ENCODE peak calls at places on chromosomes 1 and 21, in eight cellular contexts. One of them, this sample, is unnamed.

GRCh38 chr1:235011064-235011598 is 117.5 kb downstream of the TOMM20 start:
- DNase-seq in epithelial cell of esophagus: no peak
- DNase-seq in tibial artery: no peak
- DNase-seq in mammary epithelial cell: no peak
- DNase-seq in osteocyte: no peak
- DNase-seq in ascending aorta: peak; percentile 49
- DNase-seq in right lobe of liver: peak; percentile 36
- DNase-seq in progenitor cell of endocrine pancreas: no peak
- DNase-seq in this sample: no peak

GRCh38 chr1:150237746-150238145 is 1.8 kb upstream of the ANP32E start:
- DNase-seq in ascending aorta: peak; percentile 58
- DNase-seq in osteocyte: peak; percentile 46
- DNase-seq in progenitor cell of endocrine pancreas: no peak
- DNase-seq in tibial artery: no peak
- DNase-seq in right lobe of liver: peak; percentile 39
- DNase-seq in epithelial cell of esophagus: no peak
- DNase-seq in mammary epithelial cell: no peak
- DNase-seq in this sample: peak; percentile 45

GRCh38 chr1:181089017-181089776 is 697 bp downstream of the IER5 start:
- DNase-seq in mammary epithelial cell: no peak
- DNase-seq in right lobe of liver: peak; percentile 56
- DNase-seq in ascending aorta: peak; percentile 72
- DNase-seq in osteocyte: no peak
- DNase-seq in progenitor cell of endocrine pancreas: no peak
- DNase-seq in tibial artery: no peak
- DNase-seq in epithelial cell of esophagus: no peak
- DNase-seq in this sample: no peak

GRCh38 chr21:21345872-21346271 is 347.7 kb downstream of the NCAM2 start:
- DNase-seq in ascending aorta: no peak
- DNase-seq in progenitor cell of endocrine pancreas: no peak
- DNase-seq in mammary epithelial cell: no peak
- DNase-seq in osteocyte: no peak
- DNase-seq in tibial artery: no peak
- DNase-seq in right lobe of liver: no peak
- DNase-seq in epithelial cell of esophagus: no peak
- DNase-seq in this sample: no peak

GRCh38 chr1:230301820-230302219 is 124.3 kb downstream of the PGBD5 start:
- DNase-seq in ascending aorta: no peak
- DNase-seq in progenitor cell of endocrine pancreas: no peak
- DNase-seq in epithelial cell of esophagus: no peak
- DNase-seq in osteocyte: no peak
- DNase-seq in right lobe of liver: no peak
- DNase-seq in tibial artery: no peak
- DNase-seq in mammary epithelial cell: no peak
- DNase-seq in this sample: no peak

GRCh38 chr1:236808564-236809130 is 13.6 kb downstream of the MTR start:
- DNase-seq in ascending aorta: no peak
- DNase-seq in tibial artery: no peak
- DNase-seq in right lobe of liver: no peak
- DNase-seq in epithelial cell of esophagus: no peak
- DNase-seq in mammary epithelial cell: no peak
- DNase-seq in progenitor cell of endocrine pancreas: no peak
- DNase-seq in osteocyte: no peak
- DNase-seq in this sample: no peak

GRCh38 chr1:187517508-187517907 is 688.8 kb downstream of the PLA2G4A start:
- DNase-seq in osteocyte: no peak
- DNase-seq in epithelial cell of esophagus: no peak
- DNase-seq in mammary epithelial cell: no peak
- DNase-seq in ascending aorta: no peak
- DNase-seq in tibial artery: no peak
- DNase-seq in progenitor cell of endocrine pancreas: no peak
- DNase-seq in right lobe of liver: peak; percentile 44
- DNase-seq in this sample: no peak

GRCh38 chr1:102783487-102783886 is 324.8 kb downstream of the COL11A1 start:
- DNase-seq in mammary epithelial cell: no peak
- DNase-seq in tibial artery: no peak
- DNase-seq in progenitor cell of endocrine pancreas: no peak
- DNase-seq in right lobe of liver: no peak
- DNase-seq in osteocyte: no peak
- DNase-seq in epithelial cell of esophagus: no peak
- DNase-seq in ascending aorta: no peak
- DNase-seq in this sample: no peak

GRCh38 chr1:154334647-154335350 is 9.5 kb downstream of the ATP8B2 start:
- DNase-seq in epithelial cell of esophagus: peak; percentile 84
- DNase-seq in osteocyte: peak; percentile 95
- DNase-seq in right lobe of liver: peak; percentile 78
- DNase-seq in ascending aorta: peak; percentile 93
- DNase-seq in mammary epithelial cell: peak; percentile 54
- DNase-seq in progenitor cell of endocrine pancreas: peak; percentile 76
- DNase-seq in tibial artery: peak; percentile 90
- DNase-seq in this sample: peak; percentile 84

GRCh38 chr1:154338875-154339274 is 13.6 kb downstream of the ATP8B2 start:
- DNase-seq in epithelial cell of esophagus: no peak
- DNase-seq in progenitor cell of endocrine pancreas: no peak
- DNase-seq in right lobe of liver: no peak
- DNase-seq in ascending aorta: no peak
- DNase-seq in osteocyte: no peak
- DNase-seq in mammary epithelial cell: no peak
- DNase-seq in tibial artery: no peak
- DNase-seq in this sample: no peak

GRCh38 chr1:154335351-154335714 is 10.0 kb downstream of the ATP8B2 start:
- DNase-seq in tibial artery: no peak
- DNase-seq in epithelial cell of esophagus: no peak
- DNase-seq in mammary epithelial cell: no peak
- DNase-seq in right lobe of liver: no peak
- DNase-seq in osteocyte: no peak
- DNase-seq in progenitor cell of endocrine pancreas: no peak
- DNase-seq in ascending aorta: no peak
- DNase-seq in this sample: no peak

GRCh38 chr1:154342132-154342531 is 16.8 kb downstream of the ATP8B2 start:
- DNase-seq in epithelial cell of esophagus: no peak
- DNase-seq in osteocyte: no peak
- DNase-seq in mammary epithelial cell: no peak
- DNase-seq in right lobe of liver: no peak
- DNase-seq in progenitor cell of endocrine pancreas: no peak
- DNase-seq in tibial artery: no peak
- DNase-seq in ascending aorta: no peak
- DNase-seq in this sample: no peak

DNA sequence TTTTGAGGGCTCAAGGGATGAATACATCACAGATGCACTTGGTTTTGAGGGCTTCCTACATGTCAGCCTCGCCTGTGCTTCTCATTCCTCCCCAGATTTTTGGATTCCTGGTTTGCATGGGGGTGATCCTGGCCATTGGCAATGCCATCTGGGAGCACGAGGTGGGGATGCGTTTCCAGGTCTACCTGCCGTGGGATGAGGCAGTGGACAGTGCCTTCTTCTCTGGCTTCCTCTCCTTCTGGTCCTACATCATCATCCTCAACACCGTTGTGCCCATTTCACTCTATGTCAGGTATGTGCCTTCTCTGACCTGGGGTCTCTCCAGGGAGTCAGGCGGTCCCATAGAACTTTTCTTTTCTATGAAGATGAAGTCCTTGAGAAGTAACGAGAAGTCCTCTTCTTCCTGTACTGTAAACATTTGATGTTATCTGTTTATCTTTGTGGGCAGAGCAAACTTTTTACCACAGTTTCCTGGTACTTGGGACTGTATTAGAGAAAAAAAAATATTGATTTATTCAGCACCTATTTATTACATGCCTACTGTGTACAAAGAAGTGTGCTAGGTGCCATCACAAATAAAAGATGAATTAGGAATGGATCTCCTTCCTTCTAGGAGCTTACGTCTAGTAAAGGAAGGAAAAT is 12.0 kb downstream of the ATP8B2 start:
- DNase-seq in right lobe of liver: no peak
- DNase-seq in epithelial cell of esophagus: no peak
- DNase-seq in ascending aorta: no peak
- DNase-seq in osteocyte: no peak
- DNase-seq in progenitor cell of endocrine pancreas: no peak
- DNase-seq in tibial artery: no peak
- DNase-seq in mammary epithelial cell: no peak
- DNase-seq in this sample: no peak
- TF ChIP-seq CTCF in right lobe of liver: no peak
- TF ChIP-seq CTCF in epithelial cell of esophagus: no peak
- TF ChIP-seq CTCF in ascending aorta: no peak
- TF ChIP-seq CTCF in osteocyte: no peak
- TF ChIP-seq CTCF in progenitor cell of endocrine pancreas: no peak
- TF ChIP-seq CTCF in tibial artery: no peak
- TF ChIP-seq CTCF in mammary epithelial cell: no peak
- TF ChIP-seq CTCF in this sample: no peak

GRCh38 chr1:143699115-143699514 is 272.7 kb downstream of the FAM72C start:
- DNase-seq in epithelial cell of esophagus: no peak
- DNase-seq in osteocyte: no peak
- DNase-seq in right lobe of liver: no peak
- DNase-seq in tibial artery: no peak
- DNase-seq in progenitor cell of endocrine pancreas: no peak
- DNase-seq in mammary epithelial cell: no peak
- DNase-seq in ascending aorta: no peak
- DNase-seq in this sample: no peak

GRCh38 chr1:143691971-143692529 is 279.7 kb downstream of the FAM72C start:
- DNase-seq in ascending aorta: no peak
- DNase-seq in epithelial cell of esophagus: no peak
- DNase-seq in progenitor cell of endocrine pancreas: no peak
- DNase-seq in tibial artery: no peak
- DNase-seq in osteocyte: no peak
- DNase-seq in mammary epithelial cell: no peak
- DNase-seq in right lobe of liver: no peak
- DNase-seq in this sample: no peak

GRCh38 chr1:143694085-143694484 is 277.7 kb downstream of the FAM72C start:
- DNase-seq in epithelial cell of esophagus: peak; percentile 53
- DNase-seq in osteocyte: no peak
- DNase-seq in mammary epithelial cell: no peak
- DNase-seq in tibial artery: no peak
- DNase-seq in right lobe of liver: no peak
- DNase-seq in ascending aorta: no peak
- DNase-seq in progenitor cell of endocrine pancreas: no peak
- DNase-seq in this sample: no peak

GRCh38 chr1:143699731-143700130 is 272.1 kb downstream of the FAM72C start:
- DNase-seq in mammary epithelial cell: no peak
- DNase-seq in ascending aorta: no peak
- DNase-seq in tibial artery: no peak
- DNase-seq in progenitor cell of endocrine pancreas: no peak
- DNase-seq in epithelial cell of esophagus: no peak
- DNase-seq in right lobe of liver: no peak
- DNase-seq in osteocyte: no peak
- DNase-seq in this sample: no peak

DNA sequence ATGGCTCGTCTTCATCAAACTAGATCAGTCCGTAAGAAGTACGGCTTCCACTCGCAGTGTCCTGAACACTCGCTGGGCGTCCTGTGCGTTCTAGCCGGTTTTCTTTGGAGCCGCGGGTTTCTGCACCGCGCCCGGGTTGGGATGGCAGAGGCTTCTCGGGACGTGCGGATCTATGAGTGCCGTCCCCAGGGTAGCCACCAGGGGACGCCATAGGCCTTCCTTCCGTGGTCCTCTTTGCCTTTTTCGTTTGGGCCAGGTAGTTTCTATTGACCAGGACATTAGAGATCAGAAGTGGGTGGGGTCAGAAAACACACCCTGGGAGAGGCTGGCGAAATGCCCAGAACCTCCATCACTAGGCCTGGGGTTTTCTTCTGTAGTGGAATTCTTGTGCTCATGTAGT is 273.8 kb downstream of the FAM72C start:
- DNase-seq in progenitor cell of endocrine pancreas: no peak
- DNase-seq in tibial artery: no peak
- DNase-seq in ascending aorta: no peak
- DNase-seq in mammary epithelial cell: no peak
- DNase-seq in epithelial cell of esophagus: peak; percentile 30
- DNase-seq in right lobe of liver: peak; percentile 69
- DNase-seq in osteocyte: no peak
- DNase-seq in this sample: no peak
- TF ChIP-seq CTCF in progenitor cell of endocrine pancreas: peak; percentile 45
- TF ChIP-seq CTCF in tibial artery: peak; percentile 18
- TF ChIP-seq CTCF in ascending aorta: peak; percentile 33
- TF ChIP-seq CTCF in mammary epithelial cell: peak; percentile 52
- TF ChIP-seq CTCF in epithelial cell of esophagus: peak; percentile 50
- TF ChIP-seq CTCF in right lobe of liver: peak; percentile 54
- TF ChIP-seq CTCF in osteocyte: no peak
- TF ChIP-seq CTCF in this sample: peak; percentile 52

DNA sequence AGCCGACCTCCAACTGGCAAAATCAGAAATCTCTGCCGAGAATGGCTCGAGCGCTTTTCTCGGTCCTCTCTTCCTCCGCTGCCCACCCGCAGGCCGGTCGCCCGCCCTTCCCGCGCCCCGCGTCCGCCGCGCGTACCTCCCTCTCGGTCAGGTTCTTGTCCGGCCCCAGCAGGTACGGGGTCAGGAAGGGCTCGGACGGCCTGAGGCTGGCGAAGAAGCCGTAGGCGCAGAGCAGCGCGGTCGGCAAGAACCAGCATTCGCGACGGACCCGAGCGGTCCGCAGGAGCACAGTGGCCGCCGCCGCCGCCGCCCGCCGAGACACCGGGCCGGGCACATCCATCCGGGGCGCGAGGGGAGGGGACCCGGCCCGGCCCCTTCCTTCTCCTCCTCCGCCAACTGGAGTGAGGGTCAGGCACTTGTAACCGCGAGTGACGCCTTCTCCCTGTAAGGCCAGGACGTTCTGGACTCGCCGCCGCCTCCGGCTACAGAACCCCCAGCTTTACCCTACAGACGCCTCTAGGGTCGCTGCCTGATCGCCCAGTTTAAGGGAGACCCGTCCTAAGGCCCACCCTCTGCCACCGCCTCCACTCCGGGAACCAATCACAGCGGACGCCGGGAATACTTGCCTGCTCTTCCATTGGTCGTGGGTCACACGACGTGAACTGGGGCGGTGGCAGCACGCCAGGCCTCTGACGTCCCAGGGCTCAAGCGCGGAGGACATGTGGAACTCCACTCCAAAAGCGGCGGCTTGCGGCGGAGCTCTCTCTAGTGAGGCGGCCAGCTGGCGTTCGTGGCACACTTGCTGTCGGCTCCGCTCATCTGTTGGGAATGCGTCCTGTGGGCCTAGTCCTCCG is at the start of gene SLC19A2:
- DNase-seq in epithelial cell of esophagus: peak; percentile 99
- DNase-seq in progenitor cell of endocrine pancreas: peak; percentile 90
- DNase-seq in ascending aorta: peak; percentile 100
- DNase-seq in right lobe of liver: peak; percentile 100
- DNase-seq in tibial artery: peak; percentile 100
- DNase-seq in mammary epithelial cell: peak; percentile 99
- DNase-seq in osteocyte: peak; percentile 99
- DNase-seq in this sample: peak; percentile 98
- TF ChIP-seq CTCF in epithelial cell of esophagus: peak; percentile 21
- TF ChIP-seq CTCF in progenitor cell of endocrine pancreas: peak; percentile 38
- TF ChIP-seq CTCF in ascending aorta: peak; percentile 39
- TF ChIP-seq CTCF in right lobe of liver: peak; percentile 24
- TF ChIP-seq CTCF in tibial artery: peak; percentile 37
- TF ChIP-seq CTCF in mammary epithelial cell: peak; percentile 46
- TF ChIP-seq CTCF in osteocyte: peak; percentile 25
- TF ChIP-seq CTCF in this sample: peak; percentile 52

DNA sequence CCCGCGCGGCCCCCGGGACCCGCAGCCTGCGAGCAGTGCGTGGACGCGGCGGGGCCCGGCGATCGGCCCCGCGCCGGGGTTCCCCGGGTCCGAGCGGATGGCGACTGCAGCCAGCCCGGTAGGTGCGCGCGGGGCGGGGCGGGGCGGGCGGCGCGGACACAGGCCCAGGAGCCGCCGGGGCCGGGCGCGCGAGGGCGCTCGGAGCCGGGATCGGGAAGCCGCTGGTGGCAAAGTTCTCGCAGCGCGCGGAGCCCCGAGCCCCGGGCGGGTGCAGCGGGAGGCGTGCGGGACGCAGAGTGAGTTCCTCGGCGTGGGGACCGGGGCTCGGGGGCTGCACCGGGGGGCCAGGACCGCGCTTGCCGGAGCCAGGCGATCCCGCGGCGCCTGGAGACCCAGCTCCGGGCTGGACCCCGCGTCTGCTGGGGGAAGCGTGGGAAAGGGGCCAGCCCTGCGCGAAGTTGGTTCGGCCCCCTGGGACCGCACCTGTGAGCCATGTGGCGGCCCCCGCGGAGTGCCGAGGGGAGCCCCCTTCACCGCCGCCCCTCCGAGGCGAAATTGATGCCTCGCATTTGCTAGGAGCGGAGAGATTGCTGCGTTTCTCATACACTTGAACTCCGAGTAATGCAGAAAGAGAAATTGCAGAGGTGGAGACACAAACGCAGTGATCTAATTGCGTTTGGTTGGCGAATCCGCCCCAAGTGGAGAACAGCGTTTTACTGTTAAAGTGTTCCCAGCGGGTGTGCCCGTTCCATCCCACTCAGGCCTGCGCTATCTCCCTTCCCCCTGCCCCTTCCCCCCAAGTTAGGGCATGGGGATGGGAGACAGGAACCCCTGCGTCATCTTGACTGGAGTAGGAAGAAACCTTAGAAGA is 228.9 kb upstream of the TMEM51 start:
- DNase-seq in mammary epithelial cell: peak; percentile 59
- DNase-seq in right lobe of liver: no peak
- DNase-seq in osteocyte: peak; percentile 88
- DNase-seq in progenitor cell of endocrine pancreas: no peak
- DNase-seq in ascending aorta: peak; percentile 75
- DNase-seq in epithelial cell of esophagus: peak; percentile 65
- DNase-seq in tibial artery: no peak
- DNase-seq in this sample: no peak
- TF ChIP-seq CTCF in mammary epithelial cell: peak; percentile 17
- TF ChIP-seq CTCF in right lobe of liver: no peak
- TF ChIP-seq CTCF in osteocyte: peak; percentile 46
- TF ChIP-seq CTCF in progenitor cell of endocrine pancreas: no peak
- TF ChIP-seq CTCF in ascending aorta: peak; percentile 29
- TF ChIP-seq CTCF in epithelial cell of esophagus: peak; percentile 7
- TF ChIP-seq CTCF in tibial artery: no peak
- TF ChIP-seq CTCF in this sample: no peak

This sample was measured in type B pancreatic cell.